ENCODE peak calls at places on chromosomes 3 and 15, in four cellular contexts. O, Y, Z and I are unnamed samples.
A peak's percentile ranks its signal among the peaks of the same experiment; 100 is the strongest.

GRCh38 chr3:54056521-54056920 is 65.8 kb upstream of the CACNA2D3 start:
- DNase-seq in O (no peak), Y (no peak), Z (no peak), I (no peak)

GRCh38 chr3:110343945-110344344 is 727.7 kb upstream of the NECTIN3 start:
- DNase-seq in O (no peak), Y (peak; percentile 41), Z (peak; percentile 67), I (no peak)

GRCh38 chr15:79171320-79172031 is 80.9 kb upstream of the RASGRF1 start:
- DNase-seq in O (no peak), Y (no peak), Z (no peak), I (no peak)

GRCh38 chr3:24137958-24138875 is 193.1 kb downstream of the NR1D2 start:
- DNase-seq in O (no peak), Y (no peak), Z (no peak), I (no peak)

GRCh38 chr3:21859124-21859781 is 108.2 kb upstream of the ZNF385D start:
- DNase-seq in O (no peak), Y (no peak), Z (no peak), I (no peak)

GRCh38 chr3:141789281-141789680 is 26.1 kb downstream of the GRK7 start:
- DNase-seq in O (no peak), Y (no peak), Z (no peak), I (no peak)

GRCh38 chr3:186849392-186849975 is 7.0 kb downstream of the ADIPOQ start:
- DNase-seq in O (no peak), Y (peak; percentile 32), Z (peak; percentile 43), I (no peak)

GRCh38 chr3:113867506-113867905 is 28.9 kb downstream of the GRAMD1C start:
- DNase-seq in O (no peak), Y (no peak), Z (peak; percentile 67), I (no peak)

GRCh38 chr3:8538904-8539303 is 37.3 kb downstream of the LMCD1 start:
- DNase-seq in O (no peak), Y (no peak), Z (peak; percentile 69), I (no peak)

GRCh38 chr3:192745150-192745549 is 17.8 kb upstream of the FGF12 start:
- DNase-seq in O (no peak), Y (no peak), Z (no peak), I (no peak)

GRCh38 chr3:153679711-153680110 is 441.5 kb upstream of the ARHGEF26 start:
- DNase-seq in O (no peak), Y (no peak), Z (no peak), I (no peak)

GRCh38 chr15:78996876-78997275 is 52.0 kb upstream of the CTSH start:
- DNase-seq in O (no peak), Y (peak; percentile 26), Z (peak; percentile 18), I (no peak)

GRCh38 chr3:122719273-122719921 is 38.8 kb downstream of the PARP14 start:
- DNase-seq in O (no peak), Y (no peak), Z (no peak), I (no peak)

GRCh38 chr15:63827113-63827512 is 6.6 kb downstream of the HERC1 start:
- DNase-seq in O (no peak), Y (no peak), Z (no peak), I (no peak)

GRCh38 chr3:10223676-10224639 is 24.3 kb upstream of the TATDN2 start:
- DNase-seq in O (peak; percentile 44), Y (no peak), Z (no peak), I (no peak)

GRCh38 chr3:105676621-105677300 is 192.1 kb downstream of the CBLB start:
- DNase-seq in O (no peak), Y (no peak), Z (no peak), I (no peak)

GRCh38 chr3:88462241-88462640 is 312.5 kb downstream of the C3orf38 start:
- DNase-seq in O (no peak), Y (no peak), Z (no peak), I (no peak)

GRCh38 chr3:18134386-18135082 is 290.6 kb downstream of the SATB1 start:
- DNase-seq in O (no peak), Y (peak; percentile 73), Z (peak; percentile 67), I (no peak)

GRCh38 chr3:45182915-45183881 is 37.0 kb upstream of the CDCP1 start:
- DNase-seq in O (no peak), Y (peak; percentile 55), Z (peak; percentile 72), I (no peak)

GRCh38 chr3:23550402-23550801 is 255.4 kb upstream of the UBE2E1 start:
- DNase-seq in O (no peak), Y (no peak), Z (no peak), I (no peak)

GRCh38 chr15:40928351-40928974 is 677 bp upstream of the DLL4 start:
- DNase-seq in O (no peak), Y (no peak), Z (no peak), I (no peak)

GRCh38 chr15:37695719-37696118 is 238.7 kb upstream of the TMCO5A start:
- DNase-seq in O (no peak), Y (no peak), Z (peak; percentile 19), I (no peak)

GRCh38 chr3:152460936-152461335 is 192.2 kb downstream of the MBNL1 start:
- DNase-seq in O (no peak), Y (no peak), Z (no peak), I (no peak)